ENCODE peak calls at places on chromosomes 1 and 21, in seven cellular contexts. R is NCI-H460, M is Right ventricle myocardium superior, P is GM23248, N is SJSA1, Z is AG04450, W is SW480. J is an unnamed sample.

GRCh38 chr1:25030674-25031589 is 100.9 kb upstream of the RUNX3 start:
- DNase-seq in R (no peak), M (no peak), P (peak; percentile 60), N (no peak), Z (no peak), W (peak; percentile 79), J (no peak)

GRCh38 chr1:108877858-108878257 is 1.1 kb downstream of the GPSM2 start:
- DNase-seq in R (no peak), M (no peak), P (peak; percentile 53), N (no peak), Z (no peak), W (peak; percentile 46), J (no peak)

GRCh38 chr21:46065215-46065992 is 32.5 kb upstream of the COL6A2 start:
- DNase-seq in R (no peak), M (peak; percentile 77), P (peak; percentile 85), N (peak; percentile 62), Z (no peak), W (peak; percentile 58), J (peak; percentile 93)

GRCh38 chr1:179208681-179209477 is 20.6 kb downstream of the ABL2 start:
- DNase-seq in R (no peak), M (no peak), P (no peak), N (no peak), Z (no peak), W (no peak), J (no peak)

GRCh38 chr1:240074422-240074821 is 17.3 kb upstream of the FMN2 start:
- DNase-seq in R (no peak), M (no peak), P (no peak), N (no peak), Z (no peak), W (no peak), J (no peak)

GRCh38 chr1:178262101-178262500 is 168.2 kb downstream of the RASAL2 start:
- DNase-seq in R (peak; percentile 28), M (no peak), P (peak; percentile 64), N (no peak), Z (peak; percentile 59), W (peak; percentile 6), J (no peak)

GRCh38 chr1:109557520-109557919 is 9.1 kb downstream of the GNAI3 start:
- DNase-seq in R (no peak), M (no peak), P (no peak), N (no peak), Z (no peak), W (no peak), J (no peak)

GRCh38 chr1:204455831-204456145 is 38.8 kb downstream of the PIK3C2B start:
- DNase-seq in R (no peak), M (peak; percentile 38), P (no peak), N (no peak), Z (no peak), W (no peak), J (peak; percentile 32)

GRCh38 chr1:39845569-39846566 is 37.4 kb downstream of the TRIT1 start:
- DNase-seq in R (no peak), M (peak; percentile 87), P (peak; percentile 47), N (peak; percentile 79), Z (peak; percentile 75), W (peak; percentile 92), J (peak; percentile 93)

GRCh38 chr1:24379733-24380315 is 33.8 kb downstream of the STPG1 start:
- DNase-seq in R (no peak), M (no peak), P (peak; percentile 77), N (no peak), Z (no peak), W (no peak), J (no peak)